ENCODE peak calls at places on chromosome 12, in five cellular contexts. D, L, R, X and Z are unnamed samples.

GRCh38 chr12:89621511-89621910 is 87.1 kb downstream of the ATP2B1 start:
- DNase-seq in X (no peak), D (no peak), R (peak; percentile 19), L (no peak), Z (no peak)

GRCh38 chr12:88310069-88310468 is 168.0 kb downstream of the TMTC3 start:
- DNase-seq in R (no peak), X (no peak), L (no peak), D (no peak), Z (no peak)

GRCh38 chr12:115683240-115683765 is 594.2 kb downstream of the MED13L start:
- DNase-seq in D (no peak), X (no peak), R (no peak), L (no peak), Z (no peak)

GRCh38 chr12:31815096-31815495 is 86.3 kb upstream of the AMN1 start:
- DNase-seq in R (no peak), L (no peak), D (no peak), X (no peak), Z (no peak)

GRCh38 chr12:524167-524951 is 64.6 kb downstream of the B4GALNT3 start:
- DNase-seq in X (no peak), R (no peak), D (peak; percentile 56), L (no peak), Z (no peak)

GRCh38 chr12:64494998-64495729 is 43.2 kb downstream of the TBK1 start:
- DNase-seq in R (no peak), L (no peak), D (no peak), X (no peak), Z (no peak)

GRCh38 chr12:57826400-57826799 is 7.9 kb upstream of the AVIL start:
- DNase-seq in R (no peak), D (no peak), L (no peak), X (no peak), Z (no peak)

GRCh38 chr12:130992448-130992847 is 38.7 kb downstream of the ADGRD1 start:
- DNase-seq in L (no peak), D (no peak), R (no peak), X (peak; percentile 88), Z (no peak)

GRCh38 chr12:116368196-116369194 is 91.0 kb upstream of the MED13L start:
- DNase-seq in D (no peak), L (no peak), R (no peak), X (peak; percentile 87), Z (no peak)

GRCh38 chr12:64088431-64089349 is 133.4 kb downstream of the KICS2 start:
- DNase-seq in R (peak; percentile 78), L (peak; percentile 91), X (no peak), D (no peak), Z (no peak)

GRCh38 chr12:57735952-57736742 is 2.4 kb downstream of the AGAP2 start:
- DNase-seq in L (peak; percentile 62), X (no peak), R (no peak), D (no peak), Z (no peak)

GRCh38 chr12:67531051-67531450 is 117.5 kb upstream of the DYRK2 start:
- DNase-seq in D (no peak), L (no peak), X (no peak), R (no peak), Z (no peak)

GRCh38 chr12:47247418-47247817 is 167.7 kb upstream of the AMIGO2 start:
- DNase-seq in D (no peak), R (no peak), X (peak; percentile 83), L (no peak), Z (no peak)

GRCh38 chr12:131908082-131908715 is 13.8 kb downstream of the ULK1 start:
- DNase-seq in R (no peak), L (no peak), X (no peak), D (no peak), Z (no peak)

GRCh38 chr12:42810006-42810405 is 220.5 kb upstream of the PRICKLE1 start:
- DNase-seq in X (no peak), D (no peak), L (no peak), R (no peak), Z (no peak)

GRCh38 chr12:108273217-108273616 is 65.9 kb downstream of the CMKLR1 start:
- DNase-seq in R (no peak), D (no peak), L (no peak), X (no peak), Z (no peak)

GRCh38 chr12:104710940-104711725 is 247.0 kb downstream of the SLC41A2 start:
- DNase-seq in R (no peak), X (no peak), L (peak; percentile 12), D (no peak), Z (no peak)

GRCh38 chr12:64385468-64385867 is 5.1 kb downstream of the C12orf56 start:
- DNase-seq in X (no peak), L (peak; percentile 36), D (no peak), R (no peak), Z (peak; percentile 62)

GRCh38 chr12:3150820-3151590 is 73.8 kb downstream of the TSPAN9 start:
- DNase-seq in L (no peak), R (no peak), D (peak; percentile 60), X (no peak), Z (no peak)

GRCh38 chr12:88986056-88986455 is 366.2 kb downstream of the DUSP6 start:
- DNase-seq in L (no peak), D (no peak), R (no peak), X (no peak), Z (no peak)

GRCh38 chr12:32377344-32378000 is 21.9 kb upstream of the FGD4 start:
- DNase-seq in R (no peak), X (no peak), L (no peak), D (no peak), Z (no peak)

GRCh38 chr12:92927436-92928116 is 1.5 kb downstream of the EEA1 start:
- DNase-seq in L (peak; percentile 58), R (peak; percentile 45), X (no peak), D (no peak), Z (no peak)

GRCh38 chr12:123990512-123990911 is 17.5 kb downstream of the ZNF664 start:
- DNase-seq in R (peak; percentile 71), L (no peak), X (no peak), D (no peak), Z (no peak)

GRCh38 chr12:53498235-53498630 is 1.0 kb downstream of the MAP3K12 start:
- DNase-seq in D (no peak), L (no peak), R (no peak), X (no peak), Z (peak; percentile 30)

DNA sequence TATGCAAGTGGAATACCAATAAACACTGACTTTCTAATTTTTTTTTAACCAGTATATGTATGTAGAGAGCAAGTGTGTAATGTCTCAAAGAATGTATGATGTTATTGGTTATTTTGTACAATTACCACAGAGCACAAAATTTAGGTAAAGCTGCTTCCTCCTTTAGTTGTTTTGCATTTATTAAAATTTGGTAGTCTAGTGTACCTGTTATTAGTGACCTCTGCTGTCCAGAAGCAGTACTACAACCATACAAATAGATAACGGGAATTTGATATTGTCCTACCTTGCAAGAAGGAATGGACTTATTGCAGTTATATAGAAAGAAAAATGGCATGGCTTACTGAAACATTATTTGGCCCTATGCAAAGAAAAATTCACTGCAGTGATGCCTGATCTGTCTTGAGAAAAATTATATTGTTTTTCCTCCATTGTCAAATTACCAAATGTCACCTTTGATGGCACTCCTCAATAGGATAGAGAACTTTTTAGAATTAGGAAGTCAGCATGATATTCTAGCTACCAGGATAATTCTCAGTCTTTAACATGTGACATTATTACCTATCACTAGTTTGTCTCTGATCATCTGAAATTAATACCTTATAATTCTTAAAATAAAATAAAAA is 153.9 kb upstream of the RMST start:
- DNase-seq in D (no peak), L (peak; percentile 14), R (peak; percentile 67), X (no peak), Z (peak; percentile 1)
- TF ChIP-seq CTCF in D (peak; percentile 74), L (peak; percentile 76), R (peak; percentile 66), X (peak; percentile 77), Z (peak; percentile 84)

DNA sequence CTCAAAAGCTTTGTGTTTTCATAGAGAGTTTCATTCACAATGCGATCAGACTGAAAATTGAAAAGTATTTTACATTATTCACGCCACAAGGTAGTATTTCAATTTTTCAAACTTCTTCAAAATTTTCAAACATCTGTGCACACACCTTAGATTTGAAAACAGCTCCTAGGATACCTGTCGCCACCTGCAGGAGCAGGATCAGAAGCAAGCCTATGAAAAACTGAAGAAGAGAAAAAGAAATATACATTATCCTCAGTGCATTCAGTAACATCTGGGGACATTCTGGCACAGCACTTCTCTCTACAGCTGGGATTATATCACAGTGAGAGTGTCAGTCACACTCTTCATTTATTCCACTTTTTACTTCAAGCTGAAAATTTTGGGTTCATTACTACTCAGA is 19.8 kb downstream of the TSPAN8 start:
- DNase-seq in D (no peak), R (no peak), X (no peak), L (no peak), Z (no peak)
- TF ChIP-seq CTCF in D (no peak), R (no peak), X (no peak), L (no peak), Z (no peak)

GRCh38 chr12:39587247-39587646 is 32.4 kb downstream of the ABCD2 start:
- DNase-seq in R (peak; percentile 25), L (peak; percentile 15), D (no peak), X (no peak), Z (peak; percentile 24)
- TF ChIP-seq CTCF in R (peak; percentile 17), L (peak; percentile 43), D (no peak), X (peak; percentile 13), Z (no peak)

GRCh38 chr12:24920141-24920540 is 28.8 kb downstream of the BCAT1 start:
- DNase-seq in L (no peak), R (no peak), D (no peak), X (no peak), Z (no peak)
- TF ChIP-seq CTCF in L (no peak), R (no peak), D (no peak), X (no peak), Z (no peak)

GRCh38 chr12:55072093-55072492 is 52.3 kb downstream of the NEUROD4 start:
- DNase-seq in X (peak; percentile 69), L (peak; percentile 9), R (peak; percentile 65), D (no peak), Z (peak; percentile 86)
- TF ChIP-seq CTCF in X (peak; percentile 46), L (no peak), R (peak; percentile 73), D (no peak), Z (peak; percentile 73)

GRCh38 chr12:21962821-21963220 is 21.6 kb upstream of the ABCC9 start:
- DNase-seq in L (no peak), X (no peak), D (no peak), R (no peak), Z (no peak)
- TF ChIP-seq CTCF in L (no peak), X (no peak), D (no peak), R (peak; percentile 28), Z (no peak)